ENCODE peak calls at places on chromosomes 7 and 10, in five cellular contexts. One of them, this sample, is unnamed.

GRCh38 chr10:132546567-132547420 is 9.2 kb downstream of the INPP5A start:
- DNase-seq in KBM-7: peak; percentile 89
- DNase-seq in glutamatergic neuron: no peak
- DNase-seq in SIG-M5: no peak
- DNase-seq in AG04450: no peak
- DNase-seq in this sample: no peak

GRCh38 chr10:132465193-132465888 is 68.3 kb downstream of the PWWP2B start:
- DNase-seq in SIG-M5: no peak
- DNase-seq in glutamatergic neuron: peak; percentile 39
- DNase-seq in AG04450: no peak
- DNase-seq in KBM-7: no peak
- DNase-seq in this sample: no peak

GRCh38 chr10:119370972-119371703 is 163.8 kb downstream of the GRK5 start:
- DNase-seq in SIG-M5: no peak
- DNase-seq in KBM-7: no peak
- DNase-seq in glutamatergic neuron: no peak
- DNase-seq in AG04450: peak; percentile 66
- DNase-seq in this sample: peak; percentile 95

GRCh38 chr7:139023076-139023475 is 12.8 kb downstream of the ZC3HAV1L start:
- DNase-seq in AG04450: no peak
- DNase-seq in KBM-7: no peak
- DNase-seq in SIG-M5: no peak
- DNase-seq in glutamatergic neuron: no peak
- DNase-seq in this sample: no peak

GRCh38 chr10:24853661-24854060 is 98.7 kb downstream of the PRTFDC1 start:
- DNase-seq in glutamatergic neuron: no peak
- DNase-seq in KBM-7: no peak
- DNase-seq in AG04450: no peak
- DNase-seq in SIG-M5: no peak
- DNase-seq in this sample: no peak

GRCh38 chr7:41045556-41046123 is 657.2 kb downstream of the INHBA start:
- DNase-seq in AG04450: no peak
- DNase-seq in KBM-7: no peak
- DNase-seq in SIG-M5: no peak
- DNase-seq in glutamatergic neuron: no peak
- DNase-seq in this sample: no peak

GRCh38 chr7:44451123-44451522 is 39.3 kb downstream of the NUDCD3 start:
- DNase-seq in glutamatergic neuron: no peak
- DNase-seq in SIG-M5: no peak
- DNase-seq in AG04450: no peak
- DNase-seq in KBM-7: no peak
- DNase-seq in this sample: no peak

GRCh38 chr10:131869344-131869743 is 31.5 kb upstream of the PPP2R2D start:
- DNase-seq in AG04450: no peak
- DNase-seq in KBM-7: no peak
- DNase-seq in glutamatergic neuron: no peak
- DNase-seq in SIG-M5: no peak
- DNase-seq in this sample: no peak

This sample was measured in BJ.